ENCODE peak calls at places on chromosomes 5 and 9, in ten cellular contexts. P is foreskin fibroblast, Q is IMR-90, X is tibial nerve, F is heart right ventricle, M is progenitor cell of endocrine pancreas, E is psoas muscle, H is A549, L is PC-3, W is RWPE1. V is an unnamed sample.

GRCh38 chr9:116087246-116087645 is 66.3 kb upstream of the PAPPA start:
- DNase-seq in F (peak; percentile 8), P (peak; percentile 66), X (no peak), M (no peak), L (peak; percentile 39), Q (peak; percentile 86), H (peak; percentile 71), E (peak; percentile 64), W (no peak), V (no peak)

GRCh38 chr5:74638776-74639537 is 1.6 kb downstream of the ENC1 start:
- DNase-seq in W (no peak), F (no peak), Q (peak; percentile 61), E (no peak), X (no peak), H (no peak), P (no peak), L (peak; percentile 64), M (no peak), V (no peak)

GRCh38 chr9:135221576-135221950 is 134.1 kb downstream of the OLFM1 start:
- DNase-seq in Q (no peak), M (no peak), P (no peak), E (peak; percentile 28), H (no peak), F (no peak), X (no peak), W (no peak), L (no peak), V (no peak)

GRCh38 chr5:110321117-110321516 is 405.4 kb downstream of the TMEM232 start:
- DNase-seq in X (no peak), M (no peak), W (no peak), H (no peak), Q (no peak), P (no peak), L (no peak), E (no peak), F (no peak), V (no peak)

GRCh38 chr5:175325681-175326080 is 118.3 kb downstream of the DRD1 start:
- DNase-seq in H (peak; percentile 44), P (no peak), L (peak; percentile 22), X (no peak), W (peak; percentile 65), F (no peak), E (no peak), M (no peak), Q (peak; percentile 65), V (no peak)

GRCh38 chr5:135039526-135040296 is 5.7 kb upstream of the PITX1 start:
- DNase-seq in W (peak; percentile 53), P (no peak), H (no peak), L (no peak), F (no peak), M (no peak), Q (no peak), E (peak; percentile 65), X (no peak), V (no peak)

GRCh38 chr9:121568541-121569265 is 69.1 kb upstream of the GGTA1 start:
- DNase-seq in X (no peak), L (no peak), Q (peak; percentile 24), W (peak; percentile 55), E (peak; percentile 65), H (no peak), M (no peak), P (no peak), F (peak; percentile 53), V (no peak)

GRCh38 chr5:1140188-1140817 is 28.4 kb upstream of the SLC12A7 start:
- DNase-seq in M (peak; percentile 53), F (peak; percentile 87), W (peak; percentile 51), X (peak; percentile 44), H (peak; percentile 67), Q (peak; percentile 31), E (peak; percentile 89), P (no peak), L (peak; percentile 80), V (no peak)

GRCh38 chr5:168724227-168724626 is 145.1 kb upstream of the PANK3 start:
- DNase-seq in X (no peak), F (no peak), H (no peak), E (no peak), L (no peak), W (no peak), Q (no peak), P (no peak), M (no peak), V (no peak)

GRCh38 chr5:73818357-73818756 is 192.4 kb downstream of the ARHGEF28 start:
- DNase-seq in F (no peak), E (no peak), L (peak; percentile 33), P (peak; percentile 42), M (no peak), Q (peak; percentile 90), H (no peak), W (no peak), X (no peak), V (no peak)

GRCh38 chr9:137387891-137388560 is 34.9 kb downstream of the EXD3 start:
- DNase-seq in H (no peak), P (no peak), W (no peak), M (no peak), E (peak; percentile 40), X (no peak), F (no peak), Q (no peak), L (no peak), V (no peak)

GRCh38 chr5:174735498-174736350 is 11.3 kb downstream of the MSX2 start:
- DNase-seq in M (no peak), X (no peak), H (peak; percentile 34), F (no peak), Q (no peak), E (no peak), P (no peak), L (peak; percentile 62), W (peak; percentile 70), V (no peak)

GRCh38 chr9:100601216-100601615 is 23.3 kb downstream of the CAVIN4 start:
- DNase-seq in M (peak; percentile 33), W (peak; percentile 62), P (peak; percentile 32), H (peak; percentile 54), Q (peak; percentile 55), F (no peak), E (no peak), X (no peak), L (peak; percentile 69), V (no peak)

DNA sequence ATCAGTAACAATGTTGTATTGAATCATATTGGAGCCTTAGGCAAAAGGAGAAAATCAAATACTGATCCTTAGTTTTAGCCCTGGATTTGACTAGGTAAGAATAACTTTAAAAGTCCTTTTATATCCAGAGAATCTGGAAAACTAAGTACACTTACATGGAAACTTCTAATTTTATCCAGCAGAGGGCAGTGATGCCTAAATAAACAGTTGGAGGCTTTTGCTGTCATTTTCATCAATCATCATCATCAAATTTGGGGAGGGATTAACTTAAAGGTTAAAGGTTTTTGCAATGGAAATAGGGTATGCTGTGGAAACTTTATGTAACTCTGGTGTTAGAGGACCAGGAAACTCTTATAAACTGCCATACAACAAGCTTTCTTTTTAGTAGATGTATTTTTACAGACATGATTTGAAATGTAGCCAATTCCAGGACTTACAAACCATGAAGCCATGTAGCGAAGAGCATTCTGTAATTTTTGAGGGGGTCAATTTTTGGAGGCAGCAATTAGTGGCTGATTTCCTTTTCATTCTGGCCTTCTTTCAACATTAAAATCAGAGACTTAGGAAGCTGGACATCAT is 112.7 kb downstream of the OSTF1 start:
- DNase-seq in X (no peak), E (no peak), P (no peak), M (no peak), L (peak; percentile 74), H (peak; percentile 61), F (no peak), W (peak; percentile 58), Q (peak; percentile 49), V (no peak)
- TF ChIP-seq CTCF in X (peak; percentile 67), E (peak; percentile 53), P (peak; percentile 54), M (peak; percentile 79), L (peak; percentile 74), H (peak; percentile 71), F (peak; percentile 65), W (peak; percentile 64), Q (peak; percentile 65), V (peak; percentile 53)

GRCh38 chr5:108919591-108920326 is 172.1 kb downstream of the FER start:
- DNase-seq in H (no peak), M (no peak), P (no peak), X (no peak), W (no peak), L (peak; percentile 54), E (no peak), F (no peak), Q (no peak), V (no peak)
- TF ChIP-seq CTCF in H (peak; percentile 53), M (peak; percentile 39), P (no peak), X (peak; percentile 8), W (peak; percentile 51), L (peak; percentile 73), E (peak; percentile 14), F (no peak), Q (peak; percentile 14), V (peak; percentile 10)

GRCh38 chr9:37428345-37428744 is 5.8 kb downstream of the GRHPR start:
- DNase-seq in F (no peak), W (no peak), X (no peak), M (no peak), Q (no peak), H (no peak), L (no peak), E (no peak), P (no peak), V (no peak)

GRCh38 chr9:37432020-37432419 is 9.5 kb downstream of the GRHPR start:
- DNase-seq in X (no peak), Q (no peak), P (no peak), L (no peak), H (no peak), E (no peak), W (no peak), M (no peak), F (no peak), V (no peak)

GRCh38 chr9:37433754-37434435 is 11.4 kb downstream of the GRHPR start:
- DNase-seq in P (no peak), W (no peak), F (no peak), H (no peak), L (no peak), M (no peak), E (no peak), X (no peak), Q (peak; percentile 11), V (no peak)

GRCh38 chr9:37429441-37430285 is 7.2 kb downstream of the GRHPR start:
- DNase-seq in P (no peak), M (no peak), X (no peak), W (no peak), Q (no peak), L (no peak), E (no peak), H (no peak), F (no peak), V (no peak)

GRCh38 chr9:37430841-37431597 is 8.5 kb downstream of the GRHPR start:
- DNase-seq in Q (no peak), W (no peak), H (no peak), F (no peak), L (no peak), E (no peak), X (no peak), M (no peak), P (no peak), V (no peak)
- TF ChIP-seq CTCF in Q (no peak), W (no peak), H (no peak), F (no peak), L (no peak), E (no peak), X (peak; percentile 42), M (no peak), P (no peak), V (no peak)

DNA sequence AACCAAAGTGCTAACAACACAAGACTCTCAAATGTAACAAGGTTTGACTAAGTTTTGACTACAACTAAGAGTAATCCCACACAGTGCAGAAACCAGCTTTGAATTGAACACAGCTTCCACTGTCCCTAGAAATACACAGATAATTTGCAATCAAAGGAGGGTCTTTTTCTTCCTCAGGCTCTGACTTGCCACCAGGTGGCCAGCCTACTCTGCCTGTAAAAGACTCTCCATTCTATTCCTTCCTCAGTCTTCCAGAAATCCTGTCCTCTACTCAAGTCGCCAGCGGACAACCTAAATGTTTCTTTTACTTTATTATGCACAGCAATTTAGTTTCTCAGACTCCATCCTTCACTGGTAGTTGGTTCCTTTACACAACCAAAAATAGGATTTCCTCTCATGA is 32.2 kb upstream of the MCTP1 start:
- DNase-seq in E (no peak), Q (no peak), L (no peak), M (no peak), H (no peak), X (no peak), W (no peak), P (no peak), F (no peak), V (no peak)
- TF ChIP-seq CTCF in E (no peak), Q (no peak), L (peak; percentile 39), M (peak; percentile 33), H (no peak), X (no peak), W (no peak), P (no peak), F (no peak), V (no peak)

V was measured in AG09319.